ENCODE peak calls at places on chromosomes 11 and 22, in four cellular contexts. I, F, X and W are unnamed samples.

GRCh38 chr11:91970604-91971003 is 254.0 kb upstream of the FAT3 start:
- DNase-seq in I (no peak), F (no peak), X (no peak), W (no peak)

GRCh38 chr11:16512163-16512562 is 155.8 kb upstream of the SOX6 start:
- DNase-seq in I (no peak), F (no peak), X (no peak), W (no peak)

GRCh38 chr11:120546312-120547205 is 35.0 kb downstream of the GRIK4 start:
- DNase-seq in I (no peak), F (no peak), X (peak; percentile 51), W (peak; percentile 95)

GRCh38 chr11:129695543-129696308 is 119.9 kb upstream of the TMEM45B start:
- DNase-seq in I (peak; percentile 26), F (peak; percentile 23), X (peak; percentile 83), W (peak; percentile 85)

GRCh38 chr11:102573851-102574250 is 43.3 kb upstream of the MMP7 start:
- DNase-seq in I (no peak), F (no peak), X (no peak), W (peak; percentile 69)

GRCh38 chr11:66717925-66718319 is 11.1 kb downstream of the SPTBN2 start:
- DNase-seq in I (no peak), F (no peak), X (no peak), W (no peak)

GRCh38 chr11:36148701-36149100 is 140.5 kb downstream of the COMMD9 start:
- DNase-seq in I (no peak), F (no peak), X (no peak), W (no peak)

GRCh38 chr11:11973866-11974265 is 34.6 kb downstream of the DKK3 start:
- DNase-seq in I (no peak), F (no peak), X (no peak), W (no peak)

GRCh38 chr11:59249535-59249934 is 36.8 kb upstream of the MPEG1 start:
- DNase-seq in I (no peak), F (no peak), X (no peak), W (no peak)

GRCh38 chr11:31487848-31488247 is 21.6 kb downstream of the IMMP1L start:
- DNase-seq in I (no peak), F (no peak), X (peak; percentile 41), W (peak; percentile 81)

GRCh38 chr11:129894281-129895125 is 875 bp downstream of the NFRKB start:
- DNase-seq in I (no peak), F (no peak), X (no peak), W (peak; percentile 2)

GRCh38 chr11:134513585-134514120 is 101.6 kb upstream of the B3GAT1 start:
- DNase-seq in I (no peak), F (no peak), X (no peak), W (no peak)

GRCh38 chr11:92536895-92537294 is 312.3 kb downstream of the FAT3 start:
- DNase-seq in I (no peak), F (no peak), X (no peak), W (no peak)

GRCh38 chr11:10122337-10123197 is 171.5 kb downstream of the SBF2 start:
- DNase-seq in I (no peak), F (no peak), X (no peak), W (no peak)

GRCh38 chr22:34475886-34476285 is 555.6 kb upstream of the LARGE1 start:
- DNase-seq in I (no peak), F (no peak), X (no peak), W (no peak)

GRCh38 chr11:125372088-125372487 is 124.0 kb downstream of the FEZ1 start:
- DNase-seq in I (no peak), F (no peak), X (no peak), W (no peak)
- H3K27me3 ChIP-seq in I (no peaks in the 10 kb centered on the region), F (no peaks in the 10 kb centered on the region), X (peaks cover 30% of the 10 kb centered on the region), W (peaks cover 17% of the 10 kb centered on the region)

GRCh38 chr11:93741094-93741881 is at the start of the genes C11orf54 and TAF1D:
- DNase-seq in I (peak; percentile 97), F (peak; percentile 98), X (peak; percentile 99), W (peak; percentile 98)
- H3K36me3 ChIP-seq in I (peaks cover 35% of the 10 kb centered on the region), F (peaks cover 15% of the 10 kb centered on the region), X (peaks cover 20% of the 10 kb centered on the region), W (peaks cover 23% of the 10 kb centered on the region)

GRCh38 chr22:17171016-17171312 is 11.9 kb upstream of the HDHD5 start:
- DNase-seq in I (no peak), F (no peak), X (no peak), W (no peak)
- H3K27ac ChIP-seq in I (peak overlapping the region; percentile 99), F (peak overlapping the region; percentile 100), X (no peak overlapping the region), W (peak overlapping the region; percentile 83)

GRCh38 chr22:49845666-49846459 is 7.8 kb upstream of the ZBED4 start:
- DNase-seq in I (no peak), F (no peak), X (no peak), W (no peak)
- H3K27me3 ChIP-seq in I (peaks cover 64% of the 10 kb centered on the region), F (peaks cover 27% of the 10 kb centered on the region), X (peaks cover 82% of the 10 kb centered on the region), W (peaks cover 82% of the 10 kb centered on the region)

DNA sequence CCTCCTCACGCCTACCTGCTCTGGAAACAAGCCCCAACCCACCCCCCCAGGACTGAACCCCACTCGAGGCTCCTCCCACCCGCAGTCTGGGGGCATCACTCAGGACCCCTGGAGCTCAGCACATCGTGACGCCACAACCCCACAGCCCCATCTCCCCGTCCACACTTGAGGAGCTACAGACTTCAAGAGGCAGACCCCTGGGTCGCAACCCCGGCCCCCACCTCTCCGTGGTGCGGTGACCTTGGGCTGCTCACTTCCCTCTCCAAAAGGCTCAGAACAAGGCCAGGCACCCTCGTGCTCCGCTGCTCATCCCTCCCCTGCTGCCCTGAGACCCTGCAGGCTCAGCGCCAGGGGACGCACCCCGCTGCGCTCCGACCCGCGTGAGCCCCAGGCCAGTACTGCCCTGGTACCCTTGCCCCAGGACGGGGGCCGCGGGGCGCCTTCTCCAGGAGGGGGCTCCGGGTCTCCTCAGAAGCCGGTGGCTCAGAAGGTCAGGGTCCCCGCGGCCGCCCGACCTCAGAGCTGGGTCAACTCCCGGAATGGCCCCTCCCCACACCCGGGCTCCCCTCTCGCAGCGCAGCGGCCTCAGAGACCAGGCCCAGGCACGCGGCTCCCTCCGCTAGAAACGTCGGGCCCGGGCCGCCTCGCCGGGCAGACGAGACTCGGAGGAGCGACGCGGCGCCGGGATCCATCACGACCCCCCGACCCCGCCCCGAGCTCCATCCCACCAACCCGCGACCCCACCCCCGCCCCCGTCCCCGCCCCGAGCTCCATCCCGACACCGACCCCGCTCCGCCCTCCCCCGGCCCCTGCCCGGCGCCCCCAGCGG is 614 bp downstream of the GATD1 start:
- DNase-seq in I (no peak), F (no peak), X (peak; percentile 90), W (peak; percentile 39)
- H3K36me3 ChIP-seq in I (peaks cover 21% of the 10 kb centered on the region), F (no peaks in the 10 kb centered on the region), X (no peaks in the 10 kb centered on the region), W (peaks cover 5% of the 10 kb centered on the region)

DNA sequence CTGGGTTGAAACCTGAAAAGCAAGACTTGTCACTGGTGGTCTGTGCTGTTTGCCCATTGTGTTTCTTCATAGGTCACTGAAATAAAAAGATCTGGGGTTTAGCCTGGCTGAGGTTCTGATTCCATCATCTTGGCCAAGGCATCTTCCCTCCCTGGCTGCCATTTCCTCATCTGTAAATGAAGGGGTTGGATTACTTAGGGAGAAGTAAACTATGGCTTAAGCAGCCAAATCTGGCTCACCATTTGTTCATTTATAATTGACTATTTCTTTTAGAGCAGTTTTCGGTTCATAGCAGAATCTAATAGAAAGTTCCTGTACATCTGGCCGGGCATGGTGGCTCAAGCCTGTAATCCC is 52.3 kb upstream of the YWHAH start:
- DNase-seq in I (no peak), F (no peak), X (no peak), W (no peak)
- H3K27ac ChIP-seq in I (no peak overlapping the region), F (no peak overlapping the region), X (no peak overlapping the region), W (no peak overlapping the region)

GRCh38 chr11:69718147-69718546 is 14.3 kb upstream of the FGF19 start:
- DNase-seq in I (peak; percentile 36), F (peak; percentile 37), X (peak; percentile 94), W (peak; percentile 47)

GRCh38 chr11:69716891-69717747 is 13.3 kb upstream of the FGF19 start:
- DNase-seq in I (no peak), F (no peak), X (no peak), W (no peak)

GRCh38 chr11:69718912-69719311 is 15.1 kb upstream of the FGF19 start:
- DNase-seq in I (no peak), F (no peak), X (no peak), W (no peak)

GRCh38 chr11:69721745-69722144 is 17.9 kb upstream of the FGF19 start:
- DNase-seq in I (no peak), F (no peak), X (peak; percentile 49), W (no peak)

DNA sequence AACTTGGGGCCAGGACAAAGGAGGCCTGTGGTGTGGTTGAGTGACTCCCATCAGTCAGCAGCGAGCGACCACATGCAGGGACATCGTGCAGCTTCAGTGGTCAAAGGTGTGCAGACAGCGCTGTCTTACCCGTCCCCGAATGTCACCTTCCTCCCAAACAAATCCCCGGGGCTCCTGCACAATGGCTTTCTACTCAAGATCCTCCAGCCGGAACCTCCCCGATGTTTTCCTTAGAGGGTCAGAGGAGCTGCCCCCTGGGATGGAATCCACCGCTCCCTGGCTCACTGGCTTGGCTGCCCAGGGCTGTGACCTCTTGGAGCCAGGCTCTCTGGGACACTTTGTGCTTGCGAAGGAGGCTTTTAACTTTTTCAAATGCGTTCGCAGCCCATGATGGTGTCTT is 17.2 kb upstream of the FGF19 start:
- DNase-seq in I (no peak), F (no peak), X (no peak), W (no peak)
- H3K27me3 ChIP-seq in I (peaks cover 97% of the 10 kb centered on the region), F (peaks cover 22% of the 10 kb centered on the region), X (peaks cover 26% of the 10 kb centered on the region), W (peaks cover 22% of the 10 kb centered on the region)

GRCh38 chr11:3669128-3669527 is 2.1 kb downstream of the CHRNA10 start:
- DNase-seq in I (no peak), F (no peak), X (no peak), W (no peak)
- H3K36me3 ChIP-seq in I (peaks cover 55% of the 10 kb centered on the region), F (peaks cover 6% of the 10 kb centered on the region), X (peaks cover 3% of the 10 kb centered on the region), W (peaks cover 9% of the 10 kb centered on the region)

DNA sequence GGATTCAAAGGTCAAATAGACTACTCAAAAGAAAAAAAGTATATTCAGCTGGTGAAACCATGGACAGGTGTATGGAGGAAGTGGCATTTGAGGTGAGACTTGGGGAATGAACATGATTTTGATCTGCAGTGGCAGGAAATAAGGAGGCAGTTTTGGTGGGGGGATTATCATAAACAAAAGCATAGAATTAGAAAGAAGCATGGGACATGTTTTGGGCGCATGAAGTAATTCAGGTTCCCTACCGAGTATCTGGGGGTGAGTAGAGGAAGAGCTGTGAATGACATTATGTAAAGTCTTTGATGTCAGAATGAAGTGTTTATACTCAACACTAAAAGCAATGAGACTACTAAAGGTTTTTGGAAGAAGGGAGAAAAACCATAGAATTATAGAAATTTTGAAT is 3.1 kb downstream of the CLMP start:
- DNase-seq in I (no peak), F (no peak), X (no peak), W (no peak)
- H3K27ac ChIP-seq in I (no peak overlapping the region), F (no peak overlapping the region), X (no peak overlapping the region), W (no peak overlapping the region)